ENCODE peak calls at places on chromosomes 4 and X, in five cellular contexts. One of them, this sample, is unnamed.

GRCh38 chrX:121389976-121390709 is 342.7 kb downstream of the GLUD2 start:
- DNase-seq in H9: no peak
- DNase-seq in IMR-90: no peak
- DNase-seq in neuronal stem cell: no peak
- DNase-seq in H1: no peak
- DNase-seq in this sample: peak

GRCh38 chrX:41118156-41118555 is 32.9 kb downstream of the USP9X start:
- DNase-seq in H9: no peak
- DNase-seq in IMR-90: no peak
- DNase-seq in neuronal stem cell: no peak
- DNase-seq in H1: no peak
- DNase-seq in this sample: no peak

GRCh38 chr4:158122501-158122900 is 50.3 kb downstream of the GASK1B start:
- DNase-seq in H9: no peak
- DNase-seq in IMR-90: peak
- DNase-seq in neuronal stem cell: no peak
- DNase-seq in H1: no peak
- DNase-seq in this sample: no peak

GRCh38 chr4:155952546-155952945 is 1.1 kb downstream of the CTSO start:
- DNase-seq in H9: no peak
- DNase-seq in IMR-90: peak
- DNase-seq in neuronal stem cell: no peak
- DNase-seq in H1: no peak
- DNase-seq in this sample: peak

GRCh38 chrX:1074172-1074571 is 138.3 kb downstream of the CRLF2 start:
- DNase-seq in H9: no peak
- DNase-seq in IMR-90: no peak
- DNase-seq in neuronal stem cell: no peak
- DNase-seq in H1: no peak
- DNase-seq in this sample: no peak

GRCh38 chr4:122742933-122743829 is 10.7 kb downstream of the BBS12 start:
- DNase-seq in H9: no peak
- DNase-seq in IMR-90: no peak
- DNase-seq in neuronal stem cell: no peak
- DNase-seq in H1: no peak
- DNase-seq in this sample: no peak

GRCh38 chr4:168480991-168481588 is 798 bp upstream of the DDX60L start:
- DNase-seq in H9: no peak
- DNase-seq in IMR-90: peak
- DNase-seq in neuronal stem cell: no peak
- DNase-seq in H1: no peak
- DNase-seq in this sample: peak

GRCh38 chrX:98897191-98897590 is 1512.9 kb downstream of the PCDH19 start:
- DNase-seq in H9: no peak
- DNase-seq in IMR-90: no peak
- DNase-seq in neuronal stem cell: no peak
- DNase-seq in H1: no peak
- DNase-seq in this sample: no peak

GRCh38 chr4:59126996-59127395 is 2016.8 kb upstream of the IGFBP7 start:
- DNase-seq in H9: no peak
- DNase-seq in IMR-90: no peak
- DNase-seq in neuronal stem cell: no peak
- DNase-seq in H1: no peak
- DNase-seq in this sample: no peak

GRCh38 chr4:174578366-174578765 is 56.1 kb upstream of the HPGD start:
- DNase-seq in H9: no peak
- DNase-seq in IMR-90: no peak
- DNase-seq in neuronal stem cell: no peak
- DNase-seq in H1: no peak
- DNase-seq in this sample: no peak

GRCh38 chrX:24081661-24082154 is 27.0 kb downstream of the EIF2S3 start:
- DNase-seq in H9: peak
- DNase-seq in IMR-90: peak
- DNase-seq in neuronal stem cell: peak
- DNase-seq in H1: peak
- DNase-seq in this sample: peak

GRCh38 chr4:139933541-139933940 is 220.4 kb downstream of the MAML3 start:
- DNase-seq in H9: no peak
- DNase-seq in IMR-90: no peak
- DNase-seq in neuronal stem cell: no peak
- DNase-seq in H1: no peak
- DNase-seq in this sample: no peak

DNA sequence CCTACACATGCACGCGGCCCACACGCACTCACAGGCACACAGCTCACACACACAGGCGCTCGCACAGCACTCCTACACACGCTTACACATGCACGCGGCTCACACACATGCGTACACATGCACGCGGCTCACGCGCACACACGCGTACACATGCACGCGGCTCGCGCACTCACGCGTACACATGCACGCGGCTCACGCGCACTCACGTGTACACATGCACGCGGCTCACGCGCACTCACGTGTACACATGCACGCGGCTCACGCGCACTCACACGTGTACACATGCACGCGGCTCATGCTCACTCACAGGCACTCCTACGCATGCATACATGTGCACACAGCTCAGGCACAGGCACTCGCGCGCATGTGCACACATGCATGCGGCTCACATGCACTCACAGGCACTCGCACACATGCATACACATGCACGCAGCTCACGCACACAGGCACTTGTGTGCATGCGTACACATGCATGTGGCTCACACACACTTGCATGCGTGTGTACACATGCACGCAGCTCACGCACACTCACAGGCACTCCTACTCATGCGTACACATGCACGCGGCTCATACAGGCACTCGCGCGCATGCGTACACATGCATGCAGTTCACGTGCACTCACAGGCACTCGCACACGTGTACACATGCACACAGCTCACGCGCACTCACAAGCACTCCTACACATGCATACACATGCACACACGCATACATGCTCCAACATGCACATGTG is 44.9 kb downstream of the GAK start:
- DNase-seq in H9: no peak
- DNase-seq in IMR-90: no peak
- DNase-seq in neuronal stem cell: no peak
- DNase-seq in H1: no peak
- DNase-seq in this sample: no peak
- H4K91ac ChIP-seq in H9: no peak
- H4K91ac ChIP-seq in IMR-90: no peak
- H4K91ac ChIP-seq in neuronal stem cell: peak
- H4K91ac ChIP-seq in H1: peak
- H4K91ac ChIP-seq in this sample: no peak

GRCh38 chr4:37792241-37792640 is 34.2 kb upstream of the PGM2 start:
- DNase-seq in H9: no peak
- DNase-seq in IMR-90: no peak
- DNase-seq in neuronal stem cell: no peak
- DNase-seq in H1: no peak
- DNase-seq in this sample: no peak
- H4K8ac ChIP-seq in H9: no peak
- H4K8ac ChIP-seq in IMR-90: no peak
- H4K8ac ChIP-seq in neuronal stem cell: no peak
- H4K8ac ChIP-seq in H1: no peak
- H4K8ac ChIP-seq in this sample: no peak

GRCh38 chrX:82134378-82134777 is 932.5 kb downstream of the SH3BGRL start:
- DNase-seq in H9: no peak
- DNase-seq in IMR-90: no peak
- DNase-seq in neuronal stem cell: no peak
- DNase-seq in H1: no peak
- DNase-seq in this sample: no peak
- H4K91ac ChIP-seq in H9: no peak
- H4K91ac ChIP-seq in IMR-90: no peak
- H4K91ac ChIP-seq in neuronal stem cell: no peak
- H4K91ac ChIP-seq in H1: no peak
- H4K91ac ChIP-seq in this sample: no peak

GRCh38 chrX:103607385-103608304 is at the start of gene TCEAL3:
- DNase-seq in H9: peak
- DNase-seq in IMR-90: peak
- DNase-seq in neuronal stem cell: peak
- DNase-seq in H1: no peak
- DNase-seq in this sample: no peak
- H4K8ac ChIP-seq in H9: no peak
- H4K8ac ChIP-seq in IMR-90: peak
- H4K8ac ChIP-seq in neuronal stem cell: no peak
- H4K8ac ChIP-seq in H1: no peak
- H4K8ac ChIP-seq in this sample: peak

This sample was measured in trophoblast cell.